ENCODE peak calls at places on chromosomes 3 and 15, in four cellular contexts. S is IMR-90, N is H1, E is neuronal stem cell. L is an unnamed sample.

GRCh38 chr15:74320358-74321247 is 46.8 kb downstream of the CYP11A1 start:
- DNase-seq in S (peak; percentile 23), N (no peak), E (no peak), L (peak; percentile 55)

GRCh38 chr3:111252795-111253194 is 181.2 kb downstream of the NECTIN3 start:
- DNase-seq in S (peak; percentile 51), N (no peak), E (no peak), L (peak; percentile 41)

GRCh38 chr15:69557340-69558137 is 104.9 kb downstream of the RPLP1 start:
- DNase-seq in S (peak; percentile 94), N (no peak), E (no peak), L (peak; percentile 93)

GRCh38 chr3:61172684-61173083 is 78.6 kb downstream of the FHIT start:
- DNase-seq in S (no peak), N (peak; percentile 19), E (peak; percentile 11), L (no peak)

GRCh38 chr15:88193415-88193814 is 63.1 kb downstream of the NTRK3 start:
- DNase-seq in S (no peak), N (no peak), E (no peak), L (no peak)

GRCh38 chr3:29277249-29277648 is 3.6 kb upstream of the RBMS3 start:
- DNase-seq in S (no peak), N (no peak), E (no peak), L (no peak)

GRCh38 chr15:33007295-33007855 is 187.1 kb downstream of the FMN1 start:
- DNase-seq in S (peak; percentile 35), N (no peak), E (no peak), L (peak; percentile 20)

GRCh38 chr3:169659096-169659521 is 4.4 kb downstream of the MECOM start:
- DNase-seq in S (no peak), N (no peak), E (peak; percentile 36), L (no peak)

GRCh38 chr3:25381083-25381482 is 47.0 kb upstream of the RARB start:
- DNase-seq in S (no peak), N (no peak), E (no peak), L (peak; percentile 33)

GRCh38 chr3:156674911-156675743 is 737 bp downstream of the TIPARP start:
- DNase-seq in S (peak; percentile 43), N (no peak), E (peak; percentile 61), L (peak; percentile 60)

GRCh38 chr15:31080618-31081017 is 20.9 kb downstream of the TRPM1 start:
- DNase-seq in S (no peak), N (peak; percentile 41), E (peak; percentile 71), L (peak; percentile 51)

GRCh38 chr15:100668321-100668690 is 65.9 kb downstream of the ASB7 start:
- DNase-seq in S (peak; percentile 8), N (no peak), E (no peak), L (peak; percentile 30)
- H2BK15ac ChIP-seq in S (peak overlapping the region; percentile 5), N (no peak overlapping the region), E (no peak overlapping the region), L (no peak overlapping the region)

GRCh38 chr3:56778904-56779303 is 22.8 kb downstream of the ARHGEF3 start:
- DNase-seq in S (no peak), N (no peak), E (no peak), L (no peak)
- H2AK5ac ChIP-seq in S (no peak overlapping the region), N (no peak overlapping the region), E (no peak overlapping the region), L (no peak overlapping the region)

DNA sequence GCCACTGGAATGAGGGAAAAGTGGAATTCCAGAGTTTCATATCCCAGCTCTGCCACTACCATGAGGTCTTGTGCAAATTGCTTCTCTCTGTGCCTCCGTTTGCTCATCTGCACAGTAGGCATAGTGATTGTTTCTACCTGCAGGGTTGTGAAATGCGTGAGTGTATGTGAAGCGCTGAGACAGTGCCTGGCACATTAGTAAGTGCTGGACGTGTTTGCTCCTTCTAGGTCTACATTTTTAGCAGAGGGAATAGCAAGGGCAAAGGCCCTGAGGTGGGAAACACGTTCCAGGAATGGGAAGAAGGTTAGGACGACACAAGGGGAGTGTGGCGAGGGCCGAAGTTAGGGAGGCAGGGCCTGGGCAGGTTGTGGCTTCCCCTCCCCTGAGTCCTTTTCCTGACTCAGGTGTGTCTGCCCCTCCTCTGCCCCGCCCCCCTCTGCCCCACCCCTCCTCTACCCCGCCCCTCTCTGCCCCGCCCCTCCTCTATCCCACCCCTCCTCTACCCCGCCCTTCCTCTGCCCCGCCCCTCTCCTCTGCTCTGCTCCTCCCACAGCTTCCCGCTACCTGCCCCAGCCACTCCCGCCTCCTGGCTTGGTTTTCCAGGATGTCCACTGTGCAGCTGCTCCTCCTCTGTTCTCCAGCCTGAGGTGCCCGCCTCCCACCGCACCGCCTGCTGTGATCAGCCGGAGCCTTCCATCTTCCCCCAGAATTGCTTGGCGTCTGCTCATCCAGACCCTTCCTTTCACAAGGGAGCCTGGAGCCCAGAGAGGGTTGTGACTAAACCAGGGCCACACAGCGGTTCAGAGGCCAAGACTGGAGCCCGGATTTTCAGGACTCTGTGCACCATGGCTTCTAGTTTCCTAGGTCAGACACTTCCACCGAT is 31.1 kb upstream of the SMAD6 start:
- DNase-seq in S (no peak), N (peak; percentile 58), E (no peak), L (no peak)
- H2AFZ ChIP-seq in S (peak overlapping the region; percentile 56), N (peak overlapping the region; percentile 98), E (no peak overlapping the region), L (no peak overlapping the region)

GRCh38 chr3:2961576-2961975 is 148.6 kb downstream of the IL5RA start:
- DNase-seq in S (no peak), N (no peak), E (no peak), L (no peak)
- H2BK15ac ChIP-seq in S (no peak overlapping the region), N (no peak overlapping the region), E (no peak overlapping the region), L (no peak overlapping the region)

DNA sequence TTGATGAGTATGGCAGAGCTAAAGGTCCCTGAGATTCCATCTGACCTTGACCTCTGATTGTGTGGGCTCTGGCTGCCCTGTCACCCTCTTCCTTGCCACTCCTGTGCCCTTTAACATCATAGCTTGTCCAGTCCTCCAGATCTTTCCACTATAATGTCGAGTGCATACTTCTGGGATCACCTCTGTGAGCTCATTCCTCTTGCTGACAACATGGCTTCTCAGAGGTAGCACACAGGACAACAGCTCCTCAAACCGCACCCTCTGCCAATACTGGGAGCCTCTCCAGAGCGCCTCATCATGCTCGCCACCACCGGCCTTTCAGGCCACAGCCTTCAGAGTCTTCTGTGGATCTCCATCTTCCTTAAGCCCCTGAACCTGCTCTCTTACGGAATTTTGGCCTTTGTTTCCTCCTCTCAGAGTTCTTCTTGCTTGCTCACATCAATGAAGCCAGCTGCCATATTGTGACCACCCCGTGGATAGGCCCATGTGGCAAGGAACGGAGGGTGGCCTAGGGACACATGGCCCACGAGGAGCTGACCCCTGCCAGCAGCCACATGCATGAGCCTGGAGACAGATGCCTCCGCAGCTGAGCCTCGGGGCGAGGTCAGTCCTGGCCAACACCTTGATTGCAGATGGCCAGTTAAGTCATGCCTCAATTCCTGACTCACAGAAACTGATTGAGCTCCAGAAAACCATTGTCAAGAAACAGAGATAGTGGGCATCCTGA is 31.1 kb downstream of the PLA2G4D start:
- DNase-seq in S (no peak), N (no peak), E (no peak), L (no peak)
- H2AK5ac ChIP-seq in S (no peak overlapping the region), N (no peak overlapping the region), E (no peak overlapping the region), L (no peak overlapping the region)

GRCh38 chr15:71137138-71137518 is 21.9 kb downstream of the THSD4 start:
- DNase-seq in S (no peak), N (no peak), E (no peak), L (no peak)
- H2AFZ ChIP-seq in S (peak overlapping the region; percentile 89), N (no peak overlapping the region), E (no peak overlapping the region), L (no peak overlapping the region)

GRCh38 chr15:66747866-66748265 is 45.8 kb downstream of the SMAD6 start:
- DNase-seq in S (no peak), N (no peak), E (no peak), L (no peak)
- H2BK15ac ChIP-seq in S (peak overlapping the region; percentile 99), N (no peak overlapping the region), E (no peak overlapping the region), L (no peak overlapping the region)

DNA sequence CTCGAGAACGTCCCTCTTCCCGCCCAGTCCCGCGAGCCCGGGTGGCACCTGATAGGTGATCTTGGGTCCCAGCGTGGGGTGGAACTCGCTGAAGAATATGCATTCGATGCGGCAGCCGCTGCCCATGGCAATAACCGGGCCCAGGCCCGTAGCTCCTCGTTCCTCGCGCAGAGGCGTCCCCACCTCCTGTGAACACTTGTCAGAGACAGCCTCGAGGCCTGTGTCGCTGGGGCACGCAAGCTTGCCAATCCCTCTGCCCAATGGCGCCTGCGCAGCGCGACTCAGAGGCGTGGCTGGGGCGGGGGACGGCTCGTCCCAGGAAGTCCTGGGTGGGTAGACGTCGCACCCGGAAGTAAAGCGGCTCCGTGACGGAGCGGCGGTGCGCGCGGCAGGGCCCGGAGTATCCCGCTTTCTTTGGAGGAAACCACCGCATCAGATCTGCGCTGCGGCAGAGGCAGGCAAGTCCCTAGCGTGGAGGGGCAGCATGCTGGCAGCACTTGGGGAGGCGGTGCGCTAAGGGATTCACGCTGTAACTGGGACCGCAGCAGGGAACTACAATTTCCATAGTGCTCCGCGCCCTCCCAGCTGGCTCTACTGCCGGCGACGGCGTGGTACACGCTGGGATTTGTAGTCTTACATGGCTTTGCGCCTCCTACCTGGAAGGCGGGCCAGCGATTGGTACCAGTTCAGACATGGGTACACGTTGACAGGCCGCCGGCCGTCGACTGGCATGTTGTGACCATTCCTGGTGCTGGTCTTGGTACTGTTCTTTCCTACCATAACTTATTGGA is at the start of the genes CYB561D2 and NPRL2:
- DNase-seq in S (peak; percentile 90), N (peak; percentile 72), E (peak; percentile 85), L (peak; percentile 96)
- H2AK5ac ChIP-seq in S (peak within 1 kb of the TSS; percentile 72), N (no peak within 1 kb of the TSS), E (peak within 1 kb of the TSS; percentile 76), L (peak within 1 kb of the TSS; percentile 27)

GRCh38 chr3:151268267-151269235 is 9.8 kb downstream of the P2RY14 start:
- DNase-seq in S (peak; percentile 28), N (no peak), E (no peak), L (peak; percentile 33)
- H2AFZ ChIP-seq in S (no peak overlapping the region), N (no peak overlapping the region), E (no peak overlapping the region), L (no peak overlapping the region)